ENCODE peak calls at places on chromosomes 2 and 18, in four cellular contexts. W is endothelial cell of umbilical vein, J is IMR-90, S is K562. B is an unnamed sample. For H3K9me1, the result is how much of the 10 kb centered on the place peaks cover.

GRCh38 chr18:77061291-77061945 is 71.2 kb downstream of the MBP start:
- DNase-seq in J (peak), S (no peak), W (no peak), B (no peak)

GRCh38 chr2:212141499-212141898 is 397.1 kb downstream of the ERBB4 start:
- DNase-seq in W (no peak), S (no peak), J (no peak), B (no peak)

GRCh38 chr2:86087936-86088850 is 17.5 kb downstream of the POLR1A start:
- DNase-seq in S (peak), W (no peak), J (no peak), B (no peak)

GRCh38 chr18:58501033-58501432 is 127.9 kb downstream of the ALPK2 start:
- DNase-seq in J (no peak), W (no peak), S (no peak), B (no peak)

GRCh38 chr2:162524192-162524591 is 180.3 kb downstream of the GCA start:
- DNase-seq in W (no peak), J (no peak), S (no peak), B (no peak)

GRCh38 chr18:22485808-22486244 is 68.1 kb upstream of the CTAGE1 start:
- DNase-seq in W (no peak), J (no peak), S (no peak), B (no peak)

GRCh38 chr18:3350566-3351527 is 88.9 kb downstream of the MYL12B start:
- DNase-seq in W (no peak), S (no peak), J (peak), B (peak)

GRCh38 chr2:102439065-102439695 is 16.2 kb downstream of the IL18RAP start:
- DNase-seq in W (no peak), J (peak), S (no peak), B (no peak)

GRCh38 chr2:233048569-233049193 is 11.5 kb upstream of the INPP5D start:
- DNase-seq in S (no peak), J (no peak), W (no peak), B (no peak)

GRCh38 chr2:61978522-61978921 is 73.0 kb downstream of the COMMD1 start:
- DNase-seq in S (no peak), J (no peak), W (peak), B (no peak)

GRCh38 chr18:27136208-27136535 is 48.9 kb downstream of the CHST9 start:
- DNase-seq in J (no peak), S (no peak), W (no peak), B (peak)

GRCh38 chr18:58178476-58178875 is 134.4 kb downstream of the NEDD4L start:
- DNase-seq in J (peak), W (no peak), S (no peak), B (no peak)

GRCh38 chr2:113203901-113204519 is 30.2 kb downstream of the PSD4 start:
- DNase-seq in W (peak), S (peak), J (peak), B (no peak)

GRCh38 chr2:25966531-25967265 is 15.6 kb downstream of the KIF3C start:
- DNase-seq in W (no peak), J (no peak), S (no peak), B (no peak)

GRCh38 chr2:99101697-99102096 is 39.8 kb upstream of the C2orf15 start:
- DNase-seq in S (no peak), J (peak), W (no peak), B (no peak)

GRCh38 chr2:28452534-28453081 is 43.3 kb upstream of the PLB1 start:
- DNase-seq in S (peak), W (peak), J (peak), B (no peak)

GRCh38 chr2:235414422-235414821 is 79.4 kb upstream of the AGAP1 start:
- DNase-seq in J (no peak), S (no peak), W (no peak), B (no peak)

GRCh38 chr2:72673279-72673678 is 152.6 kb downstream of the EXOC6B start:
- DNase-seq in S (no peak), W (no peak), J (peak), B (no peak)

GRCh38 chr18:56188521-56188920 is 449.9 kb downstream of the TXNL1 start:
- DNase-seq in J (no peak), S (no peak), W (no peak), B (no peak)

GRCh38 chr2:23988371-23988770 is 21.5 kb upstream of the MFSD2B start:
- DNase-seq in W (peak), J (peak), S (no peak), B (no peak)

GRCh38 chr2:67169417-67170140 is 227.6 kb upstream of the ETAA1 start:
- DNase-seq in J (peak), W (no peak), S (no peak), B (peak)

GRCh38 chr2:119792907-119793312 is 33.2 kb downstream of the PTPN4 start:
- DNase-seq in S (no peak), W (no peak), J (no peak), B (no peak)

GRCh38 chr18:23668731-23669130 is 6.0 kb upstream of the ANKRD29 start:
- DNase-seq in J (no peak), S (no peak), W (no peak), B (no peak)

GRCh38 chr2:218418717-218419458 is at the start of gene VIL1:
- DNase-seq in S (peak), W (no peak), J (no peak), B (no peak)

GRCh38 chr2:36951574-36951973 is 14.8 kb downstream of the STRN start:
- DNase-seq in S (no peak), W (peak), J (peak), B (no peak)

GRCh38 chr2:29223851-29224692 is 108.9 kb downstream of the CLIP4 start:
- DNase-seq in S (no peak), J (peak), W (peak), B (peak)

GRCh38 chr18:3012306-3012919 is 531 bp downstream of the LPIN2 start:
- DNase-seq in J (peak), S (peak), W (peak), B (no peak)

GRCh38 chr2:230762317-230762896 is 49.8 kb downstream of the CAB39 start:
- DNase-seq in W (peak), J (no peak), S (peak), B (no peak)

GRCh38 chr2:54466880-54467279 is 10.8 kb downstream of the SPTBN1 start:
- DNase-seq in J (no peak), W (no peak), S (no peak), B (no peak)

GRCh38 chr2:192197387-192197786 is 2.7 kb upstream of the TMEFF2 start:
- DNase-seq in W (peak), J (no peak), S (no peak), B (no peak)

DNA sequence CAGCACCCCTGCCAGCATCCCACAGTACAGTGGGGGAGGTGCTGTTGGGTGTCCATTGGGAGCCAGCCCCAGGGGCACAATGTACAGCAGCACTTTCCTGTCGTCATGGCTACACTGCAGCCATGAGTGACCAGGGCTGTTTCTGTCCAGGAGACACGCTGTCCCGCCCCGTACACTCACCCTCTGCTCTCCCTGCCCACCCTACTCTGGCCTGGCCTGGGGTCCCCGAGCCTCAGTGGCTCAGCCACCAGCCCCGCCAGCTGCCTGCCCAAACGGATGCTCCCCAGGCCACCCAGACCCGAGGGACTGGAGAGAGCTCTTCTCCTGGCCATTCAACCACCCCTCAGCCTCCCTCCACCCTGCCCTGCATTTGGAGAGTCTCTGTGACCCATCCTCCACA is 9.3 kb downstream of the TEKT4 start:
- DNase-seq in J (no peak), W (no peak), S (no peak), B (no peak)
- H3K9me1 ChIP-seq in J (under half), W (under half), S (under half), B (under half)

GRCh38 chr2:149645391-149645790 is 57.8 kb upstream of the MMADHC start:
- DNase-seq in W (peak), S (no peak), J (peak), B (no peak)
- TF ChIP-seq CTCF in W (no peak), S (no peak), J (peak), B (peak)

GRCh38 chr18:31611511-31611910 is 19.8 kb downstream of the TTR start:
- DNase-seq in S (no peak), J (no peak), W (no peak), B (no peak)

GRCh38 chr18:31607384-31607783 is 15.7 kb downstream of the TTR start:
- DNase-seq in W (no peak), J (no peak), S (no peak), B (no peak)

GRCh38 chr18:31612124-31612523 is 20.4 kb downstream of the TTR start:
- DNase-seq in S (no peak), J (no peak), W (no peak), B (no peak)

GRCh38 chr18:31610841-31611240 is 19.2 kb downstream of the TTR start:
- DNase-seq in J (no peak), W (peak), S (no peak), B (no peak)

DNA sequence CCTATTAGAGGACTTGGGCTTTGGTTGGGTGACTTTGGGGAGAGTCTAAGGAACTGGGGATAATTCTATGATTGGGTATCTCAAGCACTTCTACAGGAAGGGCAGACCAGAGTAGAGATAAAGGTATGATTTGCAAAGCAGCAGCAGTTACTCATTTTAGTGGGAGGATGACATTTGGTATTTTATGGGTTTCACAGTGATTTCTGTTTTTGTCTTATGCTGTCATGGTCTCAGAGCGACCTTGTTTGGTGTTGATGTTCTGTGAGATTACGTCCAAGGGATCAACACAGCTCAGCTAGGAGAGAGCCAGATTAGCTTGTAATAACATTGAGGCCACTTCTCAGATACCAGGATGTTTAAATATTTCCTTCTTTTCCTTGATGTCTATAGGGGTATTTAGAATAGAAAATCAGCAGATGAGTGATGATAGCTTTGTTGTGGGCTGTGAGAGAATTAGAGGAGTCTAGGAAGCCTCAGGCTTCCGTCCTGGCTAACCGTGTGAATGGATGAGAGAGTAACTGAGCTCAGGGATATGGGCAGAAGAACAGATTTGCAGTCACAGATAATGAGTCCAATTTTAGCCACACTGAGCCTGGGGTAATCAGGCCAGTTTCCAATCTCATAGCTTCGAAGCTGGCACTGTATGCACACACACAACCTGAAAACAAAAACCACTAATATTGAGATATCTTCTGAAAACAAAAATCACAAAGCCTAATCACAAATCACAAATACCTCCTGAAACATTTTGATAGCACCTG is 18.4 kb downstream of the TTR start:
- DNase-seq in J (no peak), S (no peak), W (no peak), B (no peak)
- H3K9me1 ChIP-seq in J (under half), S (under half), W (under half), B (under half)

GRCh38 chr2:237550057-237550415 is 16.3 kb upstream of the PRLH start:
- DNase-seq in W (no peak), S (no peak), J (no peak), B (no peak)

GRCh38 chr2:237551071-237551574 is 15.3 kb upstream of the PRLH start:
- DNase-seq in W (no peak), J (no peak), S (no peak), B (no peak)

GRCh38 chr2:237547841-237548416 is 18.4 kb upstream of the PRLH start:
- DNase-seq in J (peak), W (no peak), S (no peak), B (no peak)

GRCh38 chr2:237546876-237547395 is 19.4 kb upstream of the PRLH start:
- DNase-seq in S (no peak), J (no peak), W (no peak), B (no peak)

DNA sequence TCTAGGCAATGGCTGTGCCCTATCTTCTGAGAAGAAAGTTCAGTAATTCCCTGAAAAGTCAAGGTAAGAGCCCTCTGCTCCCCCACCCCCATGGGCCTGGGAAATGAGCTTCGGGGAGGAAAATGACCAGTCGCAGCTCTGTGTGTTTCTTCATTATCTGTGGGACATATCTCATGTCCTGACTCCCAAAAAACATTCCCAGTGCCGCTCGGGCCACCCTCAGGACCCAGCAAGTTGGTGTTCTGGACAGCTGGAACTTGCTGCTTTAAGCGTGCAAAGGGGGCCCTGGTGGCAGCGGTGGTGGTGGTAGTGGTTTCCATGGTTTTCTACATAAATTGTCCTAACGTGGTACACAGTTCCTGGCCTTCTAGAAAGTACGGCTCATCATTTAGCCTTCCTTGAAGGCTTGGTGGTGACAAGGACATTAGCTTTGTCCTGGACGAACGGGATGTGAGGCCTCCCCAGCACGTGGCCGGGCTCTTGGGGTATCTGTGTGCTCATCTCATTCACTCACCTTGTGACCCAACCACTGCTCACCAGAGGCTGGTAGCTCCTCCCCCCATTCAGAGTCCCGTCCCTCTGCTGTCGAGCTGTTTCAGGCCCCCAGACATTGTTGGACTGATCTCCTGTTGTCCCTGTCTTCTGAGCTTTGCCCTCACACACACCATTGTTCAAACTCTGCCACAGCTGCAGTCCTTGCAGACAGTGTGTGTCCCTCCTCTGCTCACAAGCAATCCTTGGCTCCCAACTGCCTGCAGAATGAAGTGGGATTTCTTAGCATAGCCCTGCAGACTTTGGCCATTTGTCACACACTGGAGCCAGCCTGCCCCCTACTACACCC is 16.9 kb upstream of the PRLH start:
- DNase-seq in W (no peak), S (no peak), J (no peak), B (no peak)
- TF ChIP-seq CTCF in W (no peak), S (no peak), J (no peak), B (no peak)

GRCh38 chr2:19759880-19760279 is 141.9 kb downstream of the TTC32 start:
- DNase-seq in S (no peak), J (no peak), W (no peak), B (no peak)
- H3K9me1 ChIP-seq in S (under half), J (under half), W (under half), B (under half)

GRCh38 chr2:229641676-229642075 is 72.7 kb downstream of the DNER start:
- DNase-seq in W (no peak), S (no peak), J (no peak), B (no peak)
- TF ChIP-seq CTCF in W (no peak), S (no peak), J (no peak), B (no peak)

DNA sequence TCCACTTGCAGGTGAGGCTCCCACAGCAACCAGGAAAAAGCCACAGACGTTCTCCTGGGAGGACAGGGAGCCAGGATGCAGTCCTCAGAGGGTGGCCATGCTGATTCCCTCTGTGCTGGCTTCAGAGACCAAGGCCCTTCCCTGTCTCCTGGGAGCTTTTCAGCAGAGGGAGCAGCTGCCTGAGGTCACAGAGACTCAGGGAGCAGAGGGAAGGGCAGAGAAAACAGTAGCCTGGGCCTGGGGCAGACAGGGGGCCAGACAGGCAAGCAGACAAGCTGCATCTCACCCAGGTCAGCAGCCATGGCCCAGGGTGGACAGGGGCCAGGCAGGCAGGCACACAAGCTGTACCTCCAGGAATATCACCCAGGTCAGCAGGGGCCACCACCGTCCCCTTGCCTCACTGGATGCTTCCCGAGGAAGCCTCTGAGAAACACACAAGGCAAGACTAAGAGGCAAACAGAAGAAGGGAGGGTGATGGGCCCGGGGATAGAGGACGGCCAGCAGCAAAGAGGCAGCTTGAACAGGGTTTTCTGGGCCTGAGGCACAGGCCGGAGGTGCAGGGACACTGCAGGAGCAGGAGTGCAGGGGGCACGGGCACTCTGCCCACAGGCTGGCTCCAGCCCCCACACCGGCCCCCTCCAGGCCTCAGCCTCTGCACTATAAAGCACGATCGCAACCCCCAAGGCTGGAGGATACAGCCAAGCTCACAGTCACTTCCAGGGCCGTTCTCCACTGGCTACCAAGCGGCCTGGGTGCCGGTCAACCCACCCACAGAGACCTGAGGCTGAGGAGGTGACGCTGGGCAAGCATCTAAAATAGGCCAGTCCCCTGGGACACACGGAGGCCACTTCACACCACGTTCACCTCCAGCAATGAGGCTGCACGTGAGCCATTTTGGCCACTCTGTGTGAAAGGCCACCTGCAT is 6.1 kb downstream of the SLC66A2 start:
- DNase-seq in W (no peak), S (no peak), J (no peak), B (no peak)
- H3K9me1 ChIP-seq in W (under half), S (under half), J (under half), B (under half)

DNA sequence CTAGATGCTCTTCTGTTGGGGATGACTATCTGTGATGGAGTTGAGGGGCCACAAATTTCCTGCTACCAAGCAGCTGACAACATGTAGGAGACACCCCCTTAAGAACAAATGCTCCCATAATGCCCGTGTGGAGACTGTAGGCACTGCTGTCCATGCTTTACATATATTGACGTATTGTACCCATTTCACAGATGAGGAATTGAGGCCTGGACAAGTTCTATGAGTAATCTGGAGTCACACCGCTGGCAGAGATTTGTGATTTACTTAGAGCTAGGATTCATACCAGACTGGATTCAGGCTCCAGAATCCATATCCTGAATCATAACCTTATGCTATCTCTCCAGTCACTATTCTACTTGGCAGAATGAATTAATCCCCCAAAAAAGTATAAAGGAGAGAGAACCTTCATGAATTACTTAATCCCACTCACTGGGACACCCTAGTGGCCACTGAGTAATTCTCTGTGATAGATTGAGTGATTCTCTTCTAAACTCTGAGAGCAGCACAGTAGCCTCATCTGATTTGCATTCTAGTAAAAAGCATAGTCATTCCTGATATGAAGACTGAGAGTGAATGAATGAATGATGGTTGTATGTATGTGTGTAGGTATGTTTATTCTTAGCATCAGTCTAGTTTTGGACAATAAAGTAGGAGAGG is 460.7 kb upstream of the MEIS1 start:
- DNase-seq in J (no peak), S (no peak), W (no peak), B (no peak)
- TF ChIP-seq CTCF in J (no peak), S (peak), W (no peak), B (peak)

DNA sequence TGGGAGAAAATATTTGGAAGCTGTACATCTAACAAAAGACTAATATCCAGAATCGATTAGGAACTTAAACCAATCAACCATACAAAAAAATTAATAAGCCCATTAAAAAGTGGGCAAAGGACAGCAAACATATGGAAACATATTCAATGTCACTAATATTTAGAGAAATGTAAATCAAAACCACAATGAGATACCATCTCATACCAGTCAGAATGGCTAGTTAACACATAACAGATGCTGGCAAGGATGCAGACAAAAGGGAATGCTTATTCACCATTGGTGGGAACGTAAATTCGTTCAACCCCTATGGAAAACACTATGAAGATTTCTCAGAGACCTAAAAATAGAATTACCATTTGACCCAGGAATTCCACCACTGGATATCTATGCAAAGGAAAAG is 468.2 kb upstream of the ST6GAL2 start:
- DNase-seq in S (no peak), W (no peak), J (no peak), B (no peak)
- H3K9me1 ChIP-seq in S (under half), W (under half), J (under half), B (under half)

B was measured in keratinocyte.